ENCODE peak calls at places on chromosomes 3 and 15, in eight cellular contexts. B is GM06990, U is psoas muscle, C is WERI-Rb-1, S is GM23338, H is ovary, N is aorta, J is HFF-Myc. T is an unnamed sample.

GRCh38 chr3:62600033-62600432 is 226.7 kb upstream of the FEZF2 start:
- DNase-seq in B (no peak), U (no peak), C (no peak), S (no peak), H (no peak), N (no peak), J (no peak), T (no peak)

GRCh38 chr15:70559223-70559823 is 204.0 kb downstream of the UACA start:
- DNase-seq in B (no peak), U (no peak), C (no peak), S (no peak), H (no peak), N (peak; percentile 84), J (no peak), T (no peak)

GRCh38 chr15:52661909-52662308 is 17.3 kb downstream of the ATOSA start:
- DNase-seq in B (no peak), U (no peak), C (no peak), S (no peak), H (no peak), N (no peak), J (no peak), T (no peak)

GRCh38 chr3:64167346-64167745 is 57.9 kb downstream of the PRICKLE2 start:
- DNase-seq in B (no peak), U (no peak), C (no peak), S (no peak), H (no peak), N (no peak), J (no peak), T (no peak)

GRCh38 chr3:94615275-94616065 is 552.6 kb downstream of the NSUN3 start:
- DNase-seq in B (no peak), U (no peak), C (peak; percentile 48), S (no peak), H (no peak), N (no peak), J (no peak), T (no peak)

GRCh38 chr3:56115698-56116097 is 352.6 kb downstream of the ERC2 start:
- DNase-seq in B (no peak), U (no peak), C (no peak), S (peak; percentile 84), H (no peak), N (no peak), J (no peak), T (no peak)

GRCh38 chr15:88185584-88185983 is 71.0 kb downstream of the NTRK3 start:
- DNase-seq in B (no peak), U (no peak), C (no peak), S (no peak), H (no peak), N (no peak), J (no peak), T (no peak)

GRCh38 chr15:29470311-29470710 is 200.7 kb upstream of the NSMCE3 start:
- DNase-seq in B (no peak), U (no peak), C (no peak), S (no peak), H (no peak), N (no peak), J (no peak), T (no peak)

GRCh38 chr3:87000940-87001339 is 10.0 kb upstream of the VGLL3 start:
- DNase-seq in B (no peak), U (no peak), C (no peak), S (no peak), H (no peak), N (no peak), J (no peak), T (no peak)

GRCh38 chr15:20356444-20357138 is 185.0 kb downstream of the GOLGA6L6 start:
- DNase-seq in B (no peak), U (peak; percentile 71), C (peak; percentile 77), S (peak; percentile 64), H (peak; percentile 49), N (peak; percentile 54), J (no peak), T (peak; percentile 79)

GRCh38 chr15:82648257-82649103 is 1.3 kb upstream of the CPEB1 start:
- DNase-seq in B (no peak), U (no peak), C (no peak), S (peak; percentile 80), H (peak; percentile 26), N (no peak), J (no peak), T (no peak)

GRCh38 chr3:140206196-140207040 is 271.4 kb downstream of the CLSTN2 start:
- DNase-seq in B (no peak), U (no peak), C (no peak), S (peak; percentile 75), H (no peak), N (no peak), J (peak; percentile 30), T (no peak)

DNA sequence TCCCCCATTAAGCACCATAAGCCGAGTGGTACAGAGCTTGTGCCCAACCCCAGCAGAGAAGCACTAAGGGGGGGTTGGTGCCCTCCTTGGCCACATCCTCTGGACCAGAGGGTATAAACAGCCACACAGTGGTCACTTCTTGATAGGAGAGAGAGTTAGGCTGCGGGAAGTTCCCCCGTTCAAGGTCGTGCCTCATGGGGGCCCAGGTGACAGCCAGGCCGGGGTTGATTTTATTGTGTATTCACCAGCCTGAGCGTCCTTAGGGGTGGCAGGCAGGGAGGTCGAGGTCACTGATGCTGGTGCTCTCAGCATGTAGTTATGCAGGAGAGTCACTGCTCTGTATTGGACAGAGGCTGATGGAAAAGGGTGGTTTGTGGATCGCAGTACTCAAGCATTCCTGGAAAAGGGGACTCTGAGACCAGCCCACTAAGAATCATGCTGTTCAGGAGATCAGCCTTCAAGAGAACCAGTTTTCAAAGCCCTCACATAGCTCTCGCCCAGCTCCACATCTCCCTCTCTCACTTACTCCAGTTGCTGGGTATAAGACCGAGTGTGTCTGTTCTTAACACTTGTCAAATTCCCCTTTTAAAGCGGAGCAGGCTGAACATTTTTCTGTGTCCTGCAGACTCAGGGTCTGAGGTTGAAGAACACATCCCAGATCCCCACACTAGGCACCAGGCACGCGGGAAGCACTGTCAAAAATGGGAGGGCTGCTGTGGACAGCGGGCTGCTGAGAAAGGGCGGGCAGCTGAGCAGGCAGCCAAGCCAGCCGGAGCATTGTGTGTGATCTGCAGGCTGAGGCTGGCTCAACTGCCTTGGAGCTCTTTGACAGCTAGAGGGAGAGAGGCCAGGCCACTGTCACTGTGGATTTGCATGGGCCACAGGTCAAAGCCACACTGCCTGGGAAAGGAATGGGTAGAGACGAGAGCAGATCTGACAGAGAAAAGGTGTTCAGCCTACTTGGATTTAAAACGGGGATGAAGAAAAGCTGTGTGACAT is 279.3 kb upstream of the LRRFIP2 start:
- DNase-seq in B (no peak), U (peak; percentile 78), C (peak; percentile 69), S (peak; percentile 42), H (peak; percentile 39), N (peak; percentile 75), J (no peak), T (peak; percentile 78)
- H3K4me3 ChIP-seq in B (no peak overlapping the region), U (peak overlapping the region; percentile 77), C (no peak overlapping the region), S (peak overlapping the region; percentile 79), H (peak overlapping the region; percentile 50), N (peak overlapping the region; percentile 77), J (no peak overlapping the region), T (peak overlapping the region; percentile 62)

DNA sequence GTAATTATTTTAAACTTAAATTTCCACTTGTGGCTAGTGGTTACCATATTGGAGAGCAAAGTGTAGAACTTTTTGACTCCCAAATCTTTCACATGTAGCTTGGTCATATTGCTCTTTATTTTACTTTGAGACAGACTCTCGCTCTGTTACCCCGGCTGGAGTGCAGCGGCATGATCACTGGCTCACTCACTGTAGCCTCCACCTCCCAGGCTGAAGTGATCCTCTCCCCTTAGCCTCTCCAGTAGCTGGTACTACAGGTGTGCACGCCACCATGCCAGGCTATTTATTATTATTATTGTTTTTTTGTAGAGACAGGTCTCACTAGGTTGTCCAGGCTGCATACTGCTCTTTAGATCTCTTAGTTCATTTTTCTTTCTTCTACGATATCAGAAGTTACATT is 3.9 kb downstream of the FNDC3B start:
- DNase-seq in B (no peak), U (no peak), C (no peak), S (no peak), H (no peak), N (no peak), J (no peak), T (no peak)
- H3K4me3 ChIP-seq in B (no peak overlapping the region), U (peak overlapping the region; percentile 95), C (no peak overlapping the region), S (no peak overlapping the region), H (no peak overlapping the region), N (no peak overlapping the region), J (no peak overlapping the region), T (no peak overlapping the region)

DNA sequence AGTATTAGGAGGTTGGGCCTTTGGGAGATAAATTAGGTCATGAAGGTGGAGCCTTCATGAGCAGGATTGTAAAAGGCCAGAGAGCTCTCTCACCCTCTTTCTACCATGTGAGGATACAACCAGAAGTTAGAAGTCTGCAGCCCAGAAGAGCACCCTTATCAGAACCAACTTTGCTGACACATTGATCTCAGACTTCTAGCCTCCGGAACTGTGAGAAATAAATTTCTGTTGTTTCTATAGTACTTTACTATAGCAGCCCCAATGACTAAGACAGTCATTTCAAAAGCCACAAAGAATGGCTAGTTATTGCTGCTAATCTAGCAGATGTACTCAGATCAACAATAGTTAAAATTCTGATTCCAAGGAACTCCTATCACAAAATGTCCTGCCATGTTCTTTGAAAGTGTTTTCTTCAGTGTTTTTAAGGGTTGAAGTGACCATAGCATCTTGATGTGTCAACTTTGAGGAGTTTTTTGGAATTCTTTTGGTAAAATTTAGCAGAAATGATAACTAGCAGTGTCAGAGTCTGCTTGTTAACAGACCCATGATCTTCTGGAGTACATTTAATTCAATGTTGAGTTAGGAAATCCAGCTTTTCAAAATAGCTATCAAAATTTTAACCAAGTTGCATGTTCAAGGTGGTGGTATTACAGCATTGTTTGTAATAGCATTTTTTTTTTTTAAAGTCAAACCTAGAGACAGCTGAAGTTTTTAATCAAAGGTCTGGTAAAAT is 10.3 kb downstream of the DZIP3 start:
- DNase-seq in B (no peak), U (no peak), C (no peak), S (no peak), H (no peak), N (no peak), J (no peak), T (no peak)
- H3K4me3 ChIP-seq in B (no peak overlapping the region), U (no peak overlapping the region), C (no peak overlapping the region), S (no peak overlapping the region), H (no peak overlapping the region), N (no peak overlapping the region), J (no peak overlapping the region), T (no peak overlapping the region)

DNA sequence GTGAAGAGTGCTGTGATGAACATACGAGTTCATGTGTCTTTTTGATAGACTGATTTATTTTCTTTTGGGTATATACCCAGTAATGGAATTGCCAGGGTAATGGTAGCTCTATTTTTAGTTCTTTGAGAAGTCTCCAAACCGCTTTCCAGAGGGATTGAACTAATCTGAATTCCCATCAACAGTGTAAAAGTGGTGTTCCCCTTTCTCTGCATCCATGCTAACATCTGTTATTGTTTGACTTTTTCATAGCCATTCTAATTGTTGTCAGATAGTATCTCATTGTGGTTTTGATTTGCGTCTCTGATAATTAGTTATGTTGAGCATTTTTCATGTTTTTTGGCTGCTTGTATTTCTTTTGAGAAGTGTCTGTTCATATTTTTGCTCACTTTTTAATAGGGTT is 54.8 kb upstream of the UTS2B start:
- DNase-seq in B (no peak), U (no peak), C (no peak), S (no peak), H (no peak), N (no peak), J (no peak), T (no peak)
- H3K4me3 ChIP-seq in B (no peak overlapping the region), U (no peak overlapping the region), C (no peak overlapping the region), S (no peak overlapping the region), H (no peak overlapping the region), N (no peak overlapping the region), J (no peak overlapping the region), T (no peak overlapping the region)

GRCh38 chr3:141797819-141798405 is 34.7 kb downstream of the GRK7 start:
- DNase-seq in B (no peak), U (no peak), C (peak; percentile 46), S (no peak), H (no peak), N (no peak), J (no peak), T (no peak)
- H3K4me3 ChIP-seq in B (no peak overlapping the region), U (peak overlapping the region; percentile 55), C (peak overlapping the region; percentile 42), S (peak overlapping the region; percentile 50), H (peak overlapping the region; percentile 33), N (peak overlapping the region; percentile 9), J (no peak overlapping the region), T (peak overlapping the region; percentile 49)